ENCODE peak calls at places on chromosomes 6 and 20, in five cellular contexts. One of them, this sample, is unnamed.

GRCh38 chr20:41716436-41716835 is 98.3 kb upstream of the CHD6 start:
- DNase-seq in MM.1S: no peak
- DNase-seq in breast epithelium: no peak
- DNase-seq in adrenal gland: no peak
- DNase-seq in choroid plexus epithelial cell: no peak
- DNase-seq in this sample: no peak

GRCh38 chr20:9609892-9610502 is 95.6 kb downstream of the LAMP5 start:
- DNase-seq in breast epithelium: peak; percentile 57
- DNase-seq in adrenal gland: peak; percentile 63
- DNase-seq in MM.1S: peak; percentile 84
- DNase-seq in choroid plexus epithelial cell: peak; percentile 82
- DNase-seq in this sample: no peak

GRCh38 chr6:160972111-160972510 is 19.5 kb upstream of the MAP3K4 start:
- DNase-seq in breast epithelium: no peak
- DNase-seq in MM.1S: peak; percentile 75
- DNase-seq in choroid plexus epithelial cell: peak; percentile 97
- DNase-seq in adrenal gland: no peak
- DNase-seq in this sample: no peak

GRCh38 chr6:26743941-26744699 is 84.6 kb upstream of the ZNF322 start:
- DNase-seq in breast epithelium: no peak
- DNase-seq in adrenal gland: no peak
- DNase-seq in MM.1S: no peak
- DNase-seq in choroid plexus epithelial cell: no peak
- DNase-seq in this sample: no peak

GRCh38 chr20:62528983-62529891 is 53.4 kb upstream of the GATA5 start:
- DNase-seq in adrenal gland: no peak
- DNase-seq in MM.1S: no peak
- DNase-seq in breast epithelium: no peak
- DNase-seq in choroid plexus epithelial cell: no peak
- DNase-seq in this sample: no peak

GRCh38 chr6:143151381-143151780 is 90.7 kb downstream of the AIG1 start:
- DNase-seq in adrenal gland: no peak
- DNase-seq in choroid plexus epithelial cell: no peak
- DNase-seq in MM.1S: no peak
- DNase-seq in breast epithelium: no peak
- DNase-seq in this sample: no peak

GRCh38 chr20:48571945-48572589 is 255.7 kb downstream of the PREX1 start:
- DNase-seq in MM.1S: no peak
- DNase-seq in adrenal gland: no peak
- DNase-seq in breast epithelium: no peak
- DNase-seq in choroid plexus epithelial cell: peak; percentile 5
- DNase-seq in this sample: no peak

GRCh38 chr6:118198746-118199145 is 291.7 kb downstream of the SLC35F1 start:
- DNase-seq in MM.1S: no peak
- DNase-seq in choroid plexus epithelial cell: peak; percentile 27
- DNase-seq in adrenal gland: no peak
- DNase-seq in breast epithelium: no peak
- DNase-seq in this sample: no peak

GRCh38 chr6:121450242-121450641 is 14.8 kb downstream of the GJA1 start:
- DNase-seq in choroid plexus epithelial cell: no peak
- DNase-seq in MM.1S: no peak
- DNase-seq in breast epithelium: no peak
- DNase-seq in adrenal gland: no peak
- DNase-seq in this sample: no peak

GRCh38 chr6:146790561-146791091 is 191.9 kb downstream of the ADGB start:
- DNase-seq in breast epithelium: no peak
- DNase-seq in choroid plexus epithelial cell: no peak
- DNase-seq in adrenal gland: no peak
- DNase-seq in MM.1S: no peak
- DNase-seq in this sample: no peak

GRCh38 chr6:11538799-11539468 is 1.4 kb downstream of the TMEM170B start:
- DNase-seq in MM.1S: no peak
- DNase-seq in adrenal gland: no peak
- DNase-seq in breast epithelium: no peak
- DNase-seq in choroid plexus epithelial cell: no peak
- DNase-seq in this sample: no peak

GRCh38 chr6:111057074-111057752 is 30.1 kb upstream of the SLC16A10 start:
- DNase-seq in choroid plexus epithelial cell: peak; percentile 75
- DNase-seq in breast epithelium: no peak
- DNase-seq in adrenal gland: no peak
- DNase-seq in MM.1S: peak; percentile 40
- DNase-seq in this sample: no peak

GRCh38 chr6:137051790-137052472 is 7.2 kb upstream of the IL20RA start:
- DNase-seq in breast epithelium: no peak
- DNase-seq in adrenal gland: peak; percentile 43
- DNase-seq in choroid plexus epithelial cell: no peak
- DNase-seq in MM.1S: peak; percentile 30
- DNase-seq in this sample: no peak

GRCh38 chr6:143549630-143550268 is 38.2 kb upstream of the FUCA2 start:
- DNase-seq in MM.1S: no peak
- DNase-seq in adrenal gland: no peak
- DNase-seq in choroid plexus epithelial cell: no peak
- DNase-seq in breast epithelium: no peak
- DNase-seq in this sample: no peak

GRCh38 chr6:130697661-130698535 is 129.3 kb upstream of the SMLR1 start:
- DNase-seq in choroid plexus epithelial cell: peak; percentile 81
- DNase-seq in MM.1S: peak; percentile 63
- DNase-seq in adrenal gland: peak; percentile 58
- DNase-seq in breast epithelium: no peak
- DNase-seq in this sample: peak; percentile 11

GRCh38 chr20:41005361-41005729 is 23.3 kb upstream of the TOP1 start:
- DNase-seq in MM.1S: no peak
- DNase-seq in adrenal gland: peak; percentile 75
- DNase-seq in breast epithelium: peak; percentile 90
- DNase-seq in choroid plexus epithelial cell: peak; percentile 98
- DNase-seq in this sample: no peak

GRCh38 chr6:6987749-6988148 is 120.0 kb upstream of the RREB1 start:
- DNase-seq in MM.1S: no peak
- DNase-seq in adrenal gland: no peak
- DNase-seq in choroid plexus epithelial cell: no peak
- DNase-seq in breast epithelium: no peak
- DNase-seq in this sample: no peak

GRCh38 chr20:32581839-32582658 is 3.1 kb downstream of the NOL4L start:
- DNase-seq in breast epithelium: no peak
- DNase-seq in MM.1S: no peak
- DNase-seq in choroid plexus epithelial cell: no peak
- DNase-seq in adrenal gland: no peak
- DNase-seq in this sample: no peak

GRCh38 chr6:41488392-41489129 is 57.6 kb upstream of the FOXP4 start:
- DNase-seq in choroid plexus epithelial cell: peak; percentile 90
- DNase-seq in adrenal gland: no peak
- DNase-seq in breast epithelium: no peak
- DNase-seq in MM.1S: no peak
- DNase-seq in this sample: no peak

GRCh38 chr6:51929934-51930574 is 157.4 kb downstream of the PKHD1 start:
- DNase-seq in breast epithelium: no peak
- DNase-seq in MM.1S: no peak
- DNase-seq in adrenal gland: no peak
- DNase-seq in choroid plexus epithelial cell: no peak
- DNase-seq in this sample: no peak

GRCh38 chr6:137256350-137257128 is 37.4 kb upstream of the IFNGR1 start:
- DNase-seq in adrenal gland: no peak
- DNase-seq in breast epithelium: no peak
- DNase-seq in MM.1S: no peak
- DNase-seq in choroid plexus epithelial cell: no peak
- DNase-seq in this sample: no peak

GRCh38 chr6:42173101-42173500 is at the start of gene GUCA1A:
- DNase-seq in choroid plexus epithelial cell: no peak
- DNase-seq in MM.1S: no peak
- DNase-seq in adrenal gland: no peak
- DNase-seq in breast epithelium: no peak
- DNase-seq in this sample: no peak

GRCh38 chr6:35642471-35643161 is 46.1 kb downstream of the FKBP5 start:
- DNase-seq in adrenal gland: no peak
- DNase-seq in breast epithelium: no peak
- DNase-seq in choroid plexus epithelial cell: no peak
- DNase-seq in MM.1S: no peak
- DNase-seq in this sample: no peak

GRCh38 chr6:86856937-86857563 is 80.3 kb upstream of the HTR1E start:
- DNase-seq in choroid plexus epithelial cell: peak; percentile 64
- DNase-seq in adrenal gland: peak; percentile 40
- DNase-seq in MM.1S: peak; percentile 59
- DNase-seq in breast epithelium: no peak
- DNase-seq in this sample: no peak

GRCh38 chr20:7346026-7346425 is 578.5 kb downstream of the BMP2 start:
- DNase-seq in choroid plexus epithelial cell: no peak
- DNase-seq in adrenal gland: no peak
- DNase-seq in MM.1S: no peak
- DNase-seq in breast epithelium: no peak
- DNase-seq in this sample: no peak

GRCh38 chr6:33622456-33623431 is 1.6 kb downstream of the ITPR3 start:
- DNase-seq in choroid plexus epithelial cell: peak; percentile 39
- DNase-seq in MM.1S: no peak
- DNase-seq in breast epithelium: no peak
- DNase-seq in adrenal gland: no peak
- DNase-seq in this sample: no peak

GRCh38 chr6:106802141-106802540 is 172.4 kb downstream of the CD24 start:
- DNase-seq in breast epithelium: no peak
- DNase-seq in MM.1S: no peak
- DNase-seq in adrenal gland: no peak
- DNase-seq in choroid plexus epithelial cell: no peak
- DNase-seq in this sample: no peak

GRCh38 chr6:114344216-114344970 is 1.6 kb upstream of the HS3ST5 start:
- DNase-seq in choroid plexus epithelial cell: no peak
- DNase-seq in breast epithelium: no peak
- DNase-seq in adrenal gland: no peak
- DNase-seq in MM.1S: peak; percentile 74
- DNase-seq in this sample: no peak

GRCh38 chr6:90497411-90497810 is 89.5 kb downstream of the MAP3K7 start:
- DNase-seq in adrenal gland: no peak
- DNase-seq in choroid plexus epithelial cell: no peak
- DNase-seq in MM.1S: no peak
- DNase-seq in breast epithelium: no peak
- DNase-seq in this sample: no peak

GRCh38 chr6:134405386-134406087 is 87.6 kb upstream of the SGK1 start:
- DNase-seq in breast epithelium: no peak
- DNase-seq in adrenal gland: no peak
- DNase-seq in MM.1S: no peak
- DNase-seq in choroid plexus epithelial cell: no peak
- DNase-seq in this sample: no peak

GRCh38 chr6:44219053-44219814 is 2.5 kb downstream of the MYMX start:
- DNase-seq in MM.1S: peak; percentile 84
- DNase-seq in choroid plexus epithelial cell: peak; percentile 82
- DNase-seq in adrenal gland: peak; percentile 81
- DNase-seq in breast epithelium: peak; percentile 78
- DNase-seq in this sample: peak; percentile 26